ENCODE peak calls at places on chromosomes 5 and 9, in ten cellular contexts. One of them, this sample, is unnamed.

GRCh38 chr5:43041669-43042175 is 1.6 kb upstream of the ANXA2R start:
- DNase-seq in prostate gland: peak; percentile 67
- DNase-seq in uterus: peak; percentile 52
- DNase-seq in cardiac muscle cell: peak; percentile 83
- DNase-seq in DND-41: no peak
- DNase-seq in GM10248: no peak
- DNase-seq in ovary: peak; percentile 68
- DNase-seq in ascending aorta: no peak
- DNase-seq in progenitor cell of endocrine pancreas: no peak
- DNase-seq in bronchial epithelial cell: peak; percentile 65
- DNase-seq in this sample: no peak

GRCh38 chr9:94097788-94098413 is 13.6 kb downstream of the PTPDC1 start:
- DNase-seq in prostate gland: no peak
- DNase-seq in uterus: no peak
- DNase-seq in cardiac muscle cell: peak; percentile 97
- DNase-seq in DND-41: no peak
- DNase-seq in GM10248: no peak
- DNase-seq in ovary: no peak
- DNase-seq in ascending aorta: no peak
- DNase-seq in progenitor cell of endocrine pancreas: no peak
- DNase-seq in bronchial epithelial cell: peak; percentile 90
- DNase-seq in this sample: no peak

GRCh38 chr9:84315278-84315877 is 25.2 kb downstream of the SLC28A3 start:
- DNase-seq in prostate gland: peak; percentile 50
- DNase-seq in uterus: peak; percentile 42
- DNase-seq in cardiac muscle cell: peak; percentile 77
- DNase-seq in DND-41: peak; percentile 48
- DNase-seq in GM10248: peak; percentile 59
- DNase-seq in ovary: peak; percentile 60
- DNase-seq in ascending aorta: no peak
- DNase-seq in progenitor cell of endocrine pancreas: peak; percentile 33
- DNase-seq in bronchial epithelial cell: peak; percentile 58
- DNase-seq in this sample: no peak

GRCh38 chr5:176803943-176804498 is 6.3 kb upstream of the UNC5A start:
- DNase-seq in prostate gland: no peak
- DNase-seq in uterus: no peak
- DNase-seq in cardiac muscle cell: peak; percentile 56
- DNase-seq in DND-41: peak; percentile 42
- DNase-seq in GM10248: no peak
- DNase-seq in ovary: no peak
- DNase-seq in ascending aorta: no peak
- DNase-seq in progenitor cell of endocrine pancreas: peak; percentile 69
- DNase-seq in bronchial epithelial cell: peak; percentile 35
- DNase-seq in this sample: no peak

GRCh38 chr9:109471994-109472393 is 26.1 kb downstream of the PTPN3 start:
- DNase-seq in prostate gland: no peak
- DNase-seq in uterus: no peak
- DNase-seq in cardiac muscle cell: no peak
- DNase-seq in DND-41: no peak
- DNase-seq in GM10248: no peak
- DNase-seq in ovary: no peak
- DNase-seq in ascending aorta: no peak
- DNase-seq in progenitor cell of endocrine pancreas: no peak
- DNase-seq in bronchial epithelial cell: peak; percentile 77
- DNase-seq in this sample: no peak

GRCh38 chr9:14400658-14400995 is 86.7 kb upstream of the NFIB start:
- DNase-seq in prostate gland: no peak
- DNase-seq in uterus: peak; percentile 48
- DNase-seq in cardiac muscle cell: peak; percentile 96
- DNase-seq in DND-41: no peak
- DNase-seq in GM10248: no peak
- DNase-seq in ovary: no peak
- DNase-seq in ascending aorta: no peak
- DNase-seq in progenitor cell of endocrine pancreas: no peak
- DNase-seq in bronchial epithelial cell: peak; percentile 68
- DNase-seq in this sample: no peak

GRCh38 chr5:53425598-53426516 is 54.6 kb upstream of the FST start:
- DNase-seq in prostate gland: no peak
- DNase-seq in uterus: no peak
- DNase-seq in cardiac muscle cell: peak; percentile 35
- DNase-seq in DND-41: peak; percentile 50
- DNase-seq in GM10248: no peak
- DNase-seq in ovary: no peak
- DNase-seq in ascending aorta: no peak
- DNase-seq in progenitor cell of endocrine pancreas: no peak
- DNase-seq in bronchial epithelial cell: no peak
- DNase-seq in this sample: no peak

GRCh38 chr9:131320031-131320685 is 30.6 kb downstream of the PLPP7 start:
- DNase-seq in prostate gland: no peak
- DNase-seq in uterus: no peak
- DNase-seq in cardiac muscle cell: peak; percentile 21
- DNase-seq in DND-41: no peak
- DNase-seq in GM10248: no peak
- DNase-seq in ovary: no peak
- DNase-seq in ascending aorta: no peak
- DNase-seq in progenitor cell of endocrine pancreas: no peak
- DNase-seq in bronchial epithelial cell: no peak
- DNase-seq in this sample: no peak

GRCh38 chr9:101469026-101469425 is 33.5 kb upstream of the ALDOB start:
- DNase-seq in prostate gland: no peak
- DNase-seq in uterus: no peak
- DNase-seq in cardiac muscle cell: no peak
- DNase-seq in DND-41: no peak
- DNase-seq in GM10248: no peak
- DNase-seq in ovary: no peak
- DNase-seq in ascending aorta: no peak
- DNase-seq in progenitor cell of endocrine pancreas: no peak
- DNase-seq in bronchial epithelial cell: no peak
- DNase-seq in this sample: no peak

GRCh38 chr9:101468116-101468515 is 32.5 kb upstream of the ALDOB start:
- DNase-seq in prostate gland: no peak
- DNase-seq in uterus: no peak
- DNase-seq in cardiac muscle cell: no peak
- DNase-seq in DND-41: no peak
- DNase-seq in GM10248: no peak
- DNase-seq in ovary: no peak
- DNase-seq in ascending aorta: no peak
- DNase-seq in progenitor cell of endocrine pancreas: no peak
- DNase-seq in bronchial epithelial cell: no peak
- DNase-seq in this sample: no peak

GRCh38 chr9:101467690-101468089 is 32.1 kb upstream of the ALDOB start:
- DNase-seq in prostate gland: no peak
- DNase-seq in uterus: no peak
- DNase-seq in cardiac muscle cell: no peak
- DNase-seq in DND-41: no peak
- DNase-seq in GM10248: no peak
- DNase-seq in ovary: no peak
- DNase-seq in ascending aorta: no peak
- DNase-seq in progenitor cell of endocrine pancreas: no peak
- DNase-seq in bronchial epithelial cell: no peak
- DNase-seq in this sample: no peak

GRCh38 chr9:101472891-101473290 is 37.3 kb upstream of the ALDOB start:
- DNase-seq in prostate gland: no peak
- DNase-seq in uterus: no peak
- DNase-seq in cardiac muscle cell: no peak
- DNase-seq in DND-41: no peak
- DNase-seq in GM10248: no peak
- DNase-seq in ovary: no peak
- DNase-seq in ascending aorta: no peak
- DNase-seq in progenitor cell of endocrine pancreas: no peak
- DNase-seq in bronchial epithelial cell: no peak
- DNase-seq in this sample: no peak

GRCh38 chr9:101470929-101471328 is 35.4 kb upstream of the ALDOB start:
- DNase-seq in prostate gland: no peak
- DNase-seq in uterus: no peak
- DNase-seq in cardiac muscle cell: no peak
- DNase-seq in DND-41: no peak
- DNase-seq in GM10248: no peak
- DNase-seq in ovary: no peak
- DNase-seq in ascending aorta: no peak
- DNase-seq in progenitor cell of endocrine pancreas: no peak
- DNase-seq in bronchial epithelial cell: no peak
- DNase-seq in this sample: no peak
- TF ChIP-seq CTCF in prostate gland: no peak
- TF ChIP-seq CTCF in uterus: no peak
- TF ChIP-seq CTCF in cardiac muscle cell: no peak
- TF ChIP-seq CTCF in DND-41: no peak
- TF ChIP-seq CTCF in GM10248: no peak
- TF ChIP-seq CTCF in ovary: no peak
- TF ChIP-seq CTCF in ascending aorta: no peak
- TF ChIP-seq CTCF in progenitor cell of endocrine pancreas: no peak
- TF ChIP-seq CTCF in bronchial epithelial cell: no peak
- TF ChIP-seq CTCF in this sample: no peak

GRCh38 chr9:108272350-108272899 is 583.4 kb downstream of the ACTL7B start:
- DNase-seq in prostate gland: peak; percentile 49
- DNase-seq in uterus: peak; percentile 35
- DNase-seq in cardiac muscle cell: peak; percentile 75
- DNase-seq in DND-41: no peak
- DNase-seq in GM10248: peak; percentile 24
- DNase-seq in ovary: peak; percentile 56
- DNase-seq in ascending aorta: peak; percentile 13
- DNase-seq in progenitor cell of endocrine pancreas: no peak
- DNase-seq in bronchial epithelial cell: peak; percentile 47
- DNase-seq in this sample: no peak
- TF ChIP-seq CTCF in prostate gland: peak; percentile 63
- TF ChIP-seq CTCF in uterus: peak; percentile 20
- TF ChIP-seq CTCF in cardiac muscle cell: peak; percentile 73
- TF ChIP-seq CTCF in DND-41: peak; percentile 38
- TF ChIP-seq CTCF in GM10248: no peak
- TF ChIP-seq CTCF in ovary: peak; percentile 6
- TF ChIP-seq CTCF in ascending aorta: peak; percentile 34
- TF ChIP-seq CTCF in progenitor cell of endocrine pancreas: peak; percentile 64
- TF ChIP-seq CTCF in bronchial epithelial cell: peak; percentile 87
- TF ChIP-seq CTCF in this sample: no peak

GRCh38 chr5:130138406-130139060 is 234.3 kb downstream of the CHSY3 start:
- DNase-seq in prostate gland: no peak
- DNase-seq in uterus: no peak
- DNase-seq in cardiac muscle cell: peak; percentile 37
- DNase-seq in DND-41: no peak
- DNase-seq in GM10248: no peak
- DNase-seq in ovary: no peak
- DNase-seq in ascending aorta: no peak
- DNase-seq in progenitor cell of endocrine pancreas: no peak
- DNase-seq in bronchial epithelial cell: peak; percentile 29
- DNase-seq in this sample: no peak

GRCh38 chr5:130136300-130136699 is 232.0 kb downstream of the CHSY3 start:
- DNase-seq in prostate gland: no peak
- DNase-seq in uterus: no peak
- DNase-seq in cardiac muscle cell: peak; percentile 57
- DNase-seq in DND-41: no peak
- DNase-seq in GM10248: no peak
- DNase-seq in ovary: no peak
- DNase-seq in ascending aorta: no peak
- DNase-seq in progenitor cell of endocrine pancreas: no peak
- DNase-seq in bronchial epithelial cell: no peak
- DNase-seq in this sample: no peak

DNA sequence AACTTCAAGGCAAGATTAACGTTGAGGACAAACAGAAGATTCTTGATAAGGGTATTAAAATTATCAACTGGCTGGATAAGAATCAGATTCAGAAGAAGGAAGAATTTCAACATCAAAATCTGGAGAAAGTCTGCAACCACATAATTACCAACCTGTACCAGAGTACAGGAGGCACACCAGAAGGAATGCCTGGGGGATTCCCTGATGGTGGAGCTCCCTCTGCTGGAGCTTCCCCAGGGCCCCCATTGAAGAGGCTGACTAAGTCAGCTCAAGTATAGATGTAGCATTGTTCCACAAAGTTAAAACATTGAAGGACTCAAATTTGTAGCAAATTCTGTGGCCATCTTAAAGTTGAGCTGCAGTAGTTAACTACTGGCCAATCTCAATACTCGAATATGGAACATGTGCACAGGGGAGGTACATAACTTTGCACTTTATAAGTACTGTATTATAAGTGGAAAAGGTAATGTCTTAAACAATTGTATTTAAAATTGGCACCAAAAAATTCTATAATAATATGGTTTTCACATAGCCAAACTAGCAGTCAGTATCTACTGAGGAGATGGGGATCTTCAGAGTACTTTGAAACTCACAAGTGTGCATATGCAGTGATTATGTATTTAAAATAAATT is 237.5 kb downstream of the CHSY3 start:
- DNase-seq in prostate gland: no peak
- DNase-seq in uterus: no peak
- DNase-seq in cardiac muscle cell: peak; percentile 70
- DNase-seq in DND-41: no peak
- DNase-seq in GM10248: peak; percentile 8
- DNase-seq in ovary: no peak
- DNase-seq in ascending aorta: no peak
- DNase-seq in progenitor cell of endocrine pancreas: peak; percentile 11
- DNase-seq in bronchial epithelial cell: peak; percentile 49
- DNase-seq in this sample: no peak
- TF ChIP-seq CTCF in prostate gland: no peak
- TF ChIP-seq CTCF in uterus: no peak
- TF ChIP-seq CTCF in cardiac muscle cell: peak; percentile 91
- TF ChIP-seq CTCF in DND-41: peak; percentile 43
- TF ChIP-seq CTCF in GM10248: peak; percentile 56
- TF ChIP-seq CTCF in ovary: no peak
- TF ChIP-seq CTCF in ascending aorta: peak; percentile 39
- TF ChIP-seq CTCF in progenitor cell of endocrine pancreas: peak; percentile 57
- TF ChIP-seq CTCF in bronchial epithelial cell: peak; percentile 65
- TF ChIP-seq CTCF in this sample: no peak

GRCh38 chr9:16642421-16643109 is 227.9 kb downstream of the BNC2 start:
- DNase-seq in prostate gland: no peak
- DNase-seq in uterus: no peak
- DNase-seq in cardiac muscle cell: no peak
- DNase-seq in DND-41: no peak
- DNase-seq in GM10248: no peak
- DNase-seq in ovary: no peak
- DNase-seq in ascending aorta: no peak
- DNase-seq in progenitor cell of endocrine pancreas: no peak
- DNase-seq in bronchial epithelial cell: no peak
- DNase-seq in this sample: no peak

GRCh38 chr9:16637938-16638337 is 232.5 kb downstream of the BNC2 start:
- DNase-seq in prostate gland: no peak
- DNase-seq in uterus: no peak
- DNase-seq in cardiac muscle cell: peak; percentile 47
- DNase-seq in DND-41: no peak
- DNase-seq in GM10248: no peak
- DNase-seq in ovary: no peak
- DNase-seq in ascending aorta: no peak
- DNase-seq in progenitor cell of endocrine pancreas: no peak
- DNase-seq in bronchial epithelial cell: peak; percentile 3
- DNase-seq in this sample: no peak

GRCh38 chr9:16637218-16637617 is 233.3 kb downstream of the BNC2 start:
- DNase-seq in prostate gland: peak; percentile 42
- DNase-seq in uterus: no peak
- DNase-seq in cardiac muscle cell: no peak
- DNase-seq in DND-41: no peak
- DNase-seq in GM10248: no peak
- DNase-seq in ovary: no peak
- DNase-seq in ascending aorta: no peak
- DNase-seq in progenitor cell of endocrine pancreas: no peak
- DNase-seq in bronchial epithelial cell: peak; percentile 66
- DNase-seq in this sample: no peak

GRCh38 chr9:16639644-16640043 is 230.8 kb downstream of the BNC2 start:
- DNase-seq in prostate gland: no peak
- DNase-seq in uterus: no peak
- DNase-seq in cardiac muscle cell: no peak
- DNase-seq in DND-41: no peak
- DNase-seq in GM10248: no peak
- DNase-seq in ovary: no peak
- DNase-seq in ascending aorta: no peak
- DNase-seq in progenitor cell of endocrine pancreas: no peak
- DNase-seq in bronchial epithelial cell: no peak
- DNase-seq in this sample: no peak

DNA sequence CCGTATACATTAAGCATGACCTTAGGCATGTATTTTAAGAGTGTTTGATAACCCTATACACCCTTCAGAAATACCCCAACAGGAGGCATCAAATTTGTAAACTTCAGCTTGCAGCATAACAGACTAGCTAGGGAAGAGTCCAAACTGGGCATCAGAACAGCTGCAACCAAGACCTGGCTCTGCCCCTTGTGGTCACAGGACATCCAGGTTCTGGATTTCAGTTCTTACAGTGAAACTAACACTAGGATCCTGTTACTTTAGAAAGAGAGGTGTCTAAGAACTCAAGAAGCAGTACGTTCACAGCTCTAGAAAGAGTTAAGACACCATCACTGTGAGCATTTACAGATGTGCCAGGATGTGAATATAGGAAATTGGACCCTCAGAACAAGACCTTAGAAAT is 229.8 kb downstream of the BNC2 start:
- DNase-seq in prostate gland: no peak
- DNase-seq in uterus: no peak
- DNase-seq in cardiac muscle cell: peak; percentile 37
- DNase-seq in DND-41: no peak
- DNase-seq in GM10248: no peak
- DNase-seq in ovary: no peak
- DNase-seq in ascending aorta: no peak
- DNase-seq in progenitor cell of endocrine pancreas: no peak
- DNase-seq in bronchial epithelial cell: no peak
- DNase-seq in this sample: no peak
- TF ChIP-seq CTCF in prostate gland: no peak
- TF ChIP-seq CTCF in uterus: peak; percentile 22
- TF ChIP-seq CTCF in cardiac muscle cell: peak; percentile 30
- TF ChIP-seq CTCF in DND-41: no peak
- TF ChIP-seq CTCF in GM10248: no peak
- TF ChIP-seq CTCF in ovary: no peak
- TF ChIP-seq CTCF in ascending aorta: no peak
- TF ChIP-seq CTCF in progenitor cell of endocrine pancreas: peak; percentile 31
- TF ChIP-seq CTCF in bronchial epithelial cell: no peak
- TF ChIP-seq CTCF in this sample: no peak